ENCODE peak calls at places on chromosomes 5 and 9, in nine cellular contexts. E is AG10803, W is HFF-Myc, I is pancreas, P is A549, R is H9, V is ascending aorta, N is heart left ventricle, F is endothelial cell. Z is an unnamed sample.

GRCh38 chr9:71243951-71244350 is 122.5 kb upstream of the TRPM3 start:
- DNase-seq in E (no peak), W (no peak), I (no peak), P (no peak), R (no peak), V (no peak), N (no peak), F (no peak), Z (no peak)

GRCh38 chr9:120830151-120830550 is 12.6 kb downstream of the PSMD5 start:
- DNase-seq in E (no peak), W (no peak), I (no peak), P (no peak), R (no peak), V (no peak), N (no peak), F (no peak), Z (no peak)

GRCh38 chr9:133987946-133988665 is 4.0 kb downstream of the VAV2 start:
- DNase-seq in E (no peak), W (no peak), I (no peak), P (no peak), R (no peak), V (no peak), N (no peak), F (no peak), Z (no peak)

GRCh38 chr5:132751444-132751843 is 4.2 kb downstream of the CCNI2 start:
- DNase-seq in E (peak), W (no peak), I (no peak), P (no peak), R (no peak), V (no peak), N (no peak), F (no peak), Z (no peak)

GRCh38 chr5:135600971-135601381 is 22.2 kb upstream of the CXCL14 start:
- DNase-seq in E (no peak), W (no peak), I (no peak), P (no peak), R (no peak), V (no peak), N (no peak), F (no peak), Z (no peak)

GRCh38 chr5:2995667-2996066 is 244.2 kb upstream of the IRX2 start:
- DNase-seq in E (no peak), W (no peak), I (no peak), P (no peak), R (no peak), V (no peak), N (no peak), F (no peak), Z (no peak)

GRCh38 chr9:104903609-104904008 is 24.3 kb downstream of the ABCA1 start:
- DNase-seq in E (no peak), W (no peak), I (no peak), P (no peak), R (no peak), V (no peak), N (no peak), F (no peak), Z (no peak)

GRCh38 chr5:116159006-116159405 is 74.2 kb downstream of the COMMD10 start:
- DNase-seq in E (no peak), W (no peak), I (no peak), P (no peak), R (no peak), V (no peak), N (no peak), F (no peak), Z (no peak)

GRCh38 chr9:124839612-124840299 is 13.5 kb upstream of the WDR38 start:
- DNase-seq in E (no peak), W (no peak), I (no peak), P (peak), R (peak), V (no peak), N (no peak), F (peak), Z (no peak)

GRCh38 chr5:127233590-127233989 is 57.0 kb upstream of the MEGF10 start:
- DNase-seq in E (no peak), W (no peak), I (no peak), P (no peak), R (no peak), V (no peak), N (no peak), F (no peak), Z (no peak)

GRCh38 chr5:127231118-127231517 is 59.5 kb upstream of the MEGF10 start:
- DNase-seq in E (no peak), W (no peak), I (no peak), P (no peak), R (no peak), V (no peak), N (no peak), F (no peak), Z (no peak)

GRCh38 chr5:127227881-127228280 is 62.7 kb upstream of the MEGF10 start:
- DNase-seq in E (no peak), W (no peak), I (no peak), P (no peak), R (no peak), V (no peak), N (no peak), F (no peak), Z (no peak)

GRCh38 chr5:127228540-127229184 is 61.9 kb upstream of the MEGF10 start:
- DNase-seq in E (no peak), W (no peak), I (no peak), P (no peak), R (peak), V (no peak), N (no peak), F (no peak), Z (no peak)

DNA sequence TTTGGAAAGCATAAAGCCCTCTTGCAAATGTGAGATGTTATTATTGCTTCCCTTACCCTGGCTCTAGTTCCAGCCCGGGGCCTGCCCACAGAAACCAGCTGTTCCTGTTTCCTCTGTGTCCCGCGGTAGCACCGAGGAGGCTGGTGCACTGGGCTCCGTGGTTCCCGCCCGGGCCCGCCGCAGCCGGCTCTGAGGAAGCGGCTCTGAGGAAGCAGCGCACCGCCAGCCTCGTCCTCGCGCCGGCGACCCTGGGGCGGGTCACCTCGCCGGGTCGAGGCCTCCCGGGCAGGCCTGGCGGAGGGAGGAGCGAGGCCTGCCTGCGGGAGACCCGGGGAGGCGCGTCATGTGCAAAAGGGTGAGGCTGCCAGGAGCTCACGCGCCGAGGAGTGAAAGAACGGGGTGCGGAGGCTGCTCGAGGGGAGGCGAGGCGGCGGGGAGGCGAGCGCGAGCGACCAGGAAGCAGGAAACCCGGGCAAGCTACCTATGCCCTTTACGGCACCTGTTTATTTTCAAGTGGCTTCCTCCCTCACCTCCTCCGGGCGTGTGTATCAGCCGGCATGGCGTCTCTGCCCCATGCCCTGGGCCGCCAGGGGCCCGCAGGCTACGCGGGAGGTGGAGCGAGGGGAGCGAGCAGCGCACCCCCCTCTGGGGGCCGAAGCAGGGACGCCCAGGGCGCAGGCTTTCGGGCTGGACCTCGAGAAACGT is 61.3 kb upstream of the MEGF10 start:
- DNase-seq in E (peak), W (no peak), I (peak), P (peak), R (peak), V (peak), N (peak), F (peak), Z (peak)
- TF ChIP-seq CTCF in E (peak), W (no peak), I (no peak), P (no peak), R (peak), V (no peak), N (peak), F (no peak), Z (no peak)

DNA sequence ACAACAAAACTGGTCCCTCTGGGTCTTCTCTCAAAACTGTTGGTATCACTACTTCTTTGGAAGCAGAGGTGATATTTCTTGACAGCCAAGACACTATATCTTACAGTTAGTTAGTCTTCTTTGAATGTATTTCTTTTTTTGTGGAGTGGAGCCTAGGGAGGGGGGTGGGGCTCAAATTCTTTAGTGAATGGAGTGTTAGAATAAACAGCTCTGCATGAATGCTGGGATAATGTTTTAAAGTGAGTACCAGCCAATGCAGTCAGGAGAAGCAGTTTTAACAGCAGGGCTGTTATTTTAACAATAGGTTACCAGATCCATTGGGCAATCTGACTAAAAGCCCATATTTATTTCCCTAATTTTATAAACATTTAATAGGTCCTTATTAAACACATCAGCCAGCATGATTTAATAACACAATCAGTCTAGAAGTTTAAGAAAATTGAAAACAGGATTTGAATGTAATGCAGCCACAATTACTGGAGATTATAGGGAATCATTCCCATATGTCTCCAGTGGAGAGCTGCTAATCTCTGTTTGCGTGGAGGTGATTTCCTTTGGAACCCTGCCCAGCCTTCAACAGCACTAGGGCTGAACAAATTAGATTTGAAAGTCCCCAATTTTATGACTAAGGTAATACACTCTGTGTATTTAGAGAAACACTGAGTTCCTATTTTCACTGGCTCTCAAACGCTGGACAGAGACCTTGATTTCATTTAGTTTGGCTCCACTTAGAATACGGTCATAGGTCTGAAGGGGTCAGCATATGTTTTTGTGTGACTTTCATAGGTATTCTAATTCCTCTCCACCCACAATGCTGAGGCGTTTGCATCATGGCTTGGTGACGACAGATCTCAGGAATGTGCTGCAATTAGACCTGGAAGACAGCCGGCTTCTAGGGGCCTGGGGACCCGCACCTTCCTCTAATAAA is 508.5 kb downstream of the EBF1 start:
- DNase-seq in E (peak), W (peak), I (no peak), P (no peak), R (peak), V (peak), N (no peak), F (peak), Z (no peak)
- TF ChIP-seq CTCF in E (no peak), W (no peak), I (no peak), P (no peak), R (no peak), V (no peak), N (no peak), F (no peak), Z (no peak)

DNA sequence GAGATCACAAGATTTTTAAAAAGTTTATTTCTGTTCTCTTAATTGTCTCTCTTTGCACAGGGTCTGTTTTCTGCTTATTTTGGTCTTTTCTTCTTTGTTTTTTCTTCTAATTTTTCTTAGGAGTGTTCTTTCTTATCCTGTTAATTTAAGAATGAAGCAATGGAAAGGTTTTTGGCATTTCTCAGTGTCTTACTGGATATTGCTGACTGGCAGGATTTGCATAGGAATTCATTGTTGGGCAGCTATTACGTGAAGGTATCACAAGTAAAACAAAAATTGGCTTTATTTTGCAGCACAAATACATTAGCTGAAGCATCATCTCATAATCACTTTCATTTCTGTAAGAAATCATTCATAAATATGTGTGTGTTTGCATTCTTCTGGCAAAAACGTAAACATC is 566.9 kb upstream of the CDH6 start:
- DNase-seq in E (no peak), W (no peak), I (no peak), P (no peak), R (no peak), V (no peak), N (no peak), F (no peak), Z (no peak)
- TF ChIP-seq CTCF in E (no peak), W (no peak), I (no peak), P (no peak), R (no peak), V (no peak), N (no peak), F (no peak), Z (no peak)

GRCh38 chr9:6307551-6308096 is 20.6 kb upstream of the TPD52L3 start:
- DNase-seq in E (no peak), W (no peak), I (no peak), P (no peak), R (no peak), V (no peak), N (no peak), F (no peak), Z (no peak)

GRCh38 chr9:6302417-6302816 is 25.8 kb upstream of the TPD52L3 start:
- DNase-seq in E (no peak), W (no peak), I (no peak), P (no peak), R (no peak), V (no peak), N (no peak), F (no peak), Z (peak)

GRCh38 chr9:6304232-6304631 is 23.9 kb upstream of the TPD52L3 start:
- DNase-seq in E (no peak), W (no peak), I (no peak), P (no peak), R (no peak), V (no peak), N (no peak), F (no peak), Z (no peak)

GRCh38 chr9:6305954-6306563 is 22.1 kb upstream of the TPD52L3 start:
- DNase-seq in E (peak), W (no peak), I (no peak), P (peak), R (no peak), V (no peak), N (no peak), F (no peak), Z (no peak)
- TF ChIP-seq CTCF in E (peak), W (peak), I (peak), P (peak), R (peak), V (peak), N (peak), F (peak), Z (peak)

DNA sequence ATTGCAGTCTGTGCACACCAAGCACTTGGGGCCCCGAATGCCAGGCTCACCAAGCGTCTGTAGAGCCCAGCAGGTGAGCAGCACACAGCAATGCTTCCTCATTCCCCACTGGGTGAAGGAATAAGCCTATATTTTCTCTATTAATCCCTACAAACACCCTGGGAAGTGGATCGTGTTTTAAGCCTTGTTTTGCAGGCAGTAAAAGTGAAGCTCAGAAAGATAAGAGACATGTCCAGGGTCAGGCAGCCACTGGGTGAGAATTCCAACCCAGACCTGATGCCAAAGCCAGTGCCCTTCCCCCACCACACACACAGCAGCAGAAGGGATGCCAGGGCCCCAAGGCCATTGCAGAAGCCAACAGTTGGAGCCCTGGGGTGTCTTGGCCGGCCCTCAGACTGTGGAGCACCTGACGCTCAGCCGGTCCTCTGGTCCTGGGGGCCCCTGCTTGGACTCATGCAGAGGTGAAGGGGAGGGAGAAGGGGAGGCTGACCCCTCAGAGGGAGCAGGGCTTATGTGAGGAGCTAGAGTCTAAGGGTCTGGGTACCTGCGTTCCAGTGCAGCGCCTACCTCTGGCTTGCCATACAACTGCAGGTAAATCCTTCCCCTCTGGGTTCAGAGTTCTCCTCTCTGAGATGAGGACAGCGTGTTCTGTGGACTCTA is 26.3 kb upstream of the SYNPO start:
- DNase-seq in E (no peak), W (no peak), I (peak), P (no peak), R (no peak), V (no peak), N (peak), F (no peak), Z (no peak)
- TF ChIP-seq CTCF in E (peak), W (peak), I (no peak), P (no peak), R (peak), V (no peak), N (no peak), F (peak), Z (no peak)

Z was measured in Calu3.